ENCODE peak calls at places on chromosomes 2 and 18, in nine cellular contexts. G is K562, O is mesenchymal stem cell, J is hepatocyte, T is OCI-LY7, L is upper lobe of right lung, S is GM23248, D is skeletal muscle cell, Q is vagina. A is an unnamed sample.

GRCh38 chr18:78813156-78813555 is 166.5 kb upstream of the SALL3 start:
- DNase-seq in S (no peak), T (no peak), J (no peak), L (no peak), O (no peak), G (no peak), Q (no peak), D (no peak), A (no peak)

GRCh38 chr2:84373391-84373790 is 85.7 kb downstream of the SUCLG1 start:
- DNase-seq in L (no peak), T (no peak), J (no peak), O (no peak), Q (no peak), S (no peak), D (no peak), G (no peak), A (no peak)

GRCh38 chr2:237156857-237157550 is 71.3 kb downstream of the COPS8 start:
- DNase-seq in L (no peak), J (no peak), O (no peak), G (no peak), S (peak; percentile 38), Q (no peak), D (no peak), T (no peak), A (no peak)

GRCh38 chr2:43158259-43158880 is 68.0 kb downstream of the ZFP36L2 start:
- DNase-seq in G (no peak), D (peak; percentile 40), S (peak; percentile 90), L (peak; percentile 92), T (no peak), Q (no peak), O (peak; percentile 31), J (peak; percentile 72), A (no peak)

GRCh38 chr2:239522740-239523119 is 121.9 kb upstream of the HDAC4 start:
- DNase-seq in G (no peak), T (no peak), O (no peak), D (no peak), L (no peak), S (no peak), J (no peak), Q (no peak), A (no peak)

GRCh38 chr18:28041366-28041765 is 135.6 kb downstream of the CDH2 start:
- DNase-seq in T (no peak), D (no peak), G (no peak), J (peak; percentile 61), O (peak; percentile 91), Q (no peak), L (no peak), S (peak; percentile 87), A (no peak)

GRCh38 chr2:151029406-151030157 is 232.1 kb downstream of the RBM43 start:
- DNase-seq in D (peak; percentile 85), G (no peak), T (no peak), S (peak; percentile 89), O (peak; percentile 42), J (no peak), Q (no peak), L (no peak), A (no peak)

GRCh38 chr18:6056171-6056932 is 161.0 kb upstream of the TMEM200C start:
- DNase-seq in T (no peak), O (peak; percentile 63), J (peak; percentile 8), L (no peak), S (peak; percentile 75), D (peak; percentile 31), G (no peak), Q (no peak), A (no peak)

GRCh38 chr2:33812707-33813106 is 213.6 kb upstream of the FAM98A start:
- DNase-seq in S (peak; percentile 31), G (no peak), T (no peak), Q (no peak), L (no peak), J (no peak), O (no peak), D (no peak), A (no peak)

GRCh38 chr2:17878222-17879136 is at the start of gene KCNS3:
- DNase-seq in S (peak; percentile 78), Q (no peak), D (no peak), T (peak; percentile 19), L (peak; percentile 82), J (peak; percentile 68), O (peak; percentile 33), G (peak; percentile 94), A (no peak)

GRCh38 chr2:10170256-10170655 is 47.7 kb downstream of the RRM2 start:
- DNase-seq in D (no peak), O (peak; percentile 51), G (no peak), Q (no peak), L (no peak), T (no peak), J (peak; percentile 16), S (peak; percentile 36), A (no peak)

GRCh38 chr2:60553992-60554648 is 666 bp upstream of the BCL11A start:
- DNase-seq in G (no peak), Q (no peak), J (peak; percentile 79), S (peak; percentile 54), O (peak; percentile 40), L (peak; percentile 81), T (peak; percentile 69), D (no peak), A (no peak)

GRCh38 chr2:203858176-203858575 is 9.4 kb upstream of the CTLA4 start:
- DNase-seq in D (no peak), T (no peak), L (no peak), S (no peak), Q (no peak), G (no peak), J (no peak), O (no peak), A (no peak)
- H3K4me3 ChIP-seq in D (no peak overlapping the region), T (no peak overlapping the region), L (no peak overlapping the region), S (no peak overlapping the region), Q (no peak overlapping the region), G (no peak overlapping the region), J (no peak overlapping the region), O (no peak overlapping the region), A (no peak overlapping the region)

GRCh38 chr2:126657146-126657635 is 1.2 kb downstream of the GYPC start:
- DNase-seq in Q (no peak), O (peak; percentile 99), G (no peak), J (peak; percentile 57), T (peak; percentile 43), D (peak; percentile 97), L (no peak), S (peak; percentile 97), A (no peak)

GRCh38 chr2:126655500-126656310 is at the start of gene GYPC:
- DNase-seq in S (peak; percentile 78), J (peak; percentile 41), D (peak; percentile 62), G (peak; percentile 88), O (peak; percentile 98), T (peak; percentile 74), L (peak; percentile 80), Q (peak; percentile 55), A (no peak)

GRCh38 chr2:126656311-126657145 is 570 bp downstream of the GYPC start:
- DNase-seq in T (peak; percentile 52), O (no peak), L (peak; percentile 74), G (peak; percentile 73), Q (no peak), D (no peak), S (peak; percentile 70), J (peak; percentile 58), A (no peak)

GRCh38 chr2:126653102-126653501 is 2.9 kb upstream of the GYPC start:
- DNase-seq in Q (peak; percentile 34), S (no peak), J (no peak), D (no peak), O (no peak), L (no peak), T (no peak), G (peak; percentile 6), A (no peak)

DNA sequence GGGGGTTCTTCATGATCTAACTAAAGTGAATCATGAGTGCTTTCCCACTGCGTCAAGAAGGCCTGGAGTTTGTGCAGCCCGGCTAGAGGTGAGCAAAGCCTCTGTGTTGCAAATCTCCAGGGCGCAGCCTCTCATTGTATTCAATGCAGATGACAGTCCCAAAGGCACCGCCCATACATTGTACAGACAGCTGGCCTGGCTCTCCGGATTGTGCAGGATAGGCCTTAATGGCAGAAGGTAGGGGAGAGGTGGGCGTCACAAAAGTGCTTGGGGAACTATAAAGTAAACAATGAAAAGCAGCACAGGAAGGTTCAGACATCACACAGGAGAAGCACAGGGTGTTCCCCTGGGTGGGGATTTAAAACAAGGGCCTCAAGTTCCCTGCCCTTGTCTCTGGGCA is 892 bp upstream of the GYPC start:
- DNase-seq in D (no peak), S (peak; percentile 9), G (peak; percentile 40), L (no peak), Q (peak; percentile 49), O (peak; percentile 85), T (no peak), J (no peak), A (no peak)
- H3K4me3 ChIP-seq in D (no peak overlapping the region), S (no peak overlapping the region), G (no peak overlapping the region), L (peak overlapping the region; percentile 72), Q (peak overlapping the region; percentile 65), O (peak overlapping the region; percentile 91), T (peak overlapping the region; percentile 74), J (no peak overlapping the region), A (no peak overlapping the region)

GRCh38 chr2:118850901-118851268 is 3.4 kb upstream of the EN1 start:
- DNase-seq in D (no peak), J (no peak), G (no peak), T (no peak), O (no peak), S (no peak), Q (no peak), L (no peak), A (no peak)

GRCh38 chr2:118847447-118848172 is at the start of gene EN1:
- DNase-seq in L (no peak), T (no peak), S (peak; percentile 98), D (peak; percentile 74), J (peak; percentile 51), G (peak; percentile 91), Q (no peak), O (no peak), A (no peak)

GRCh38 chr2:118848381-118849225 is 1.2 kb upstream of the EN1 start:
- DNase-seq in Q (no peak), J (no peak), T (no peak), D (no peak), O (no peak), S (no peak), L (no peak), G (no peak), A (no peak)

GRCh38 chr2:118850171-118850900 is 2.9 kb upstream of the EN1 start:
- DNase-seq in J (no peak), L (no peak), Q (no peak), G (no peak), O (no peak), T (no peak), D (no peak), S (no peak), A (no peak)

GRCh38 chr2:118849226-118850170 is 2.0 kb upstream of the EN1 start:
- DNase-seq in T (no peak), G (no peak), Q (no peak), O (no peak), L (no peak), J (no peak), S (no peak), D (no peak), A (no peak)
- H3K4me3 ChIP-seq in T (no peak overlapping the region), G (no peak overlapping the region), Q (no peak overlapping the region), O (no peak overlapping the region), L (no peak overlapping the region), J (no peak overlapping the region), S (no peak overlapping the region), D (no peak overlapping the region), A (no peak overlapping the region)

DNA sequence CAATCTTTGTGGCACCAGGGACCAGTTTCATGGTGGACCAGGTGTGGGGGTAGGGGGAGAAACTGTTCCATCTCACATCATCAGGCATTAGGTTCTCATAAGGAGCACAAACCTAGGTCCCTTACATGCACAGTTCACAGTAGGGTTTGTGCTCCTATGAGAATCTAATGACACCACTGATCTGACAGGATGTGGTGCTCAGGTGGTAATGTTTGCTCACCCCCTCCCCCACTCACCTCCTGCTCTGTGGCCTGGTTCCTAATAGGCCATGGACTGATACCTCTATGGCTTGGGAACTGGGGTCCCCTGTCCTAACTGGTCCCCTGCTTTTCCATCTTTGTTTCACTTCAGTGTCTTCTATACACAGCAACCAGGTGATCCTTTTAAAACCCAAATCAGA is 267.8 kb downstream of the TNS1 start:
- DNase-seq in L (no peak), T (no peak), J (no peak), D (no peak), G (no peak), S (no peak), O (no peak), Q (no peak), A (no peak)
- H3K4me3 ChIP-seq in L (no peak overlapping the region), T (no peak overlapping the region), J (no peak overlapping the region), D (no peak overlapping the region), G (no peak overlapping the region), S (no peak overlapping the region), O (no peak overlapping the region), Q (no peak overlapping the region), A (no peak overlapping the region)